ENCODE peak calls at places on chromosomes 5 and 9, in ten cellular contexts. M, V, X, P, D, O, C, R, S and A are unnamed samples.

GRCh38 chr5:32027717-32028321 is 146.3 kb downstream of the GOLPH3 start:
- DNase-seq in M (no peak), D (peak), O (peak), X (peak), V (peak), P (no peak), C (peak), S (no peak), R (peak), A (no peak)

GRCh38 chr9:134054891-134055811 is 12.7 kb downstream of the BRD3 start:
- DNase-seq in P (no peak), R (no peak), O (no peak), C (no peak), S (peak), D (no peak), V (no peak), M (no peak), X (peak), A (no peak)

GRCh38 chr9:15735083-15735974 is 182.5 kb downstream of the CCDC171 start:
- DNase-seq in M (no peak), D (peak), S (no peak), C (no peak), O (peak), V (peak), P (no peak), R (peak), X (no peak), A (no peak)

GRCh38 chr9:20593551-20593950 is 28.7 kb downstream of the MLLT3 start:
- DNase-seq in M (no peak), C (no peak), X (no peak), O (no peak), S (no peak), V (peak), P (no peak), D (peak), R (peak), A (no peak)

GRCh38 chr5:133831506-133832224 is 136.8 kb downstream of the C5orf15 start:
- DNase-seq in P (no peak), X (no peak), C (no peak), D (peak), R (peak), O (no peak), M (no peak), V (no peak), S (no peak), A (no peak)

GRCh38 chr5:93705896-93706295 is 35.5 kb downstream of the POU5F2 start:
- DNase-seq in P (no peak), C (no peak), D (no peak), O (no peak), S (no peak), M (no peak), X (no peak), V (no peak), R (peak), A (no peak)

GRCh38 chr5:116626272-116626723 is 51.7 kb upstream of the SEMA6A start:
- DNase-seq in R (peak), M (peak), O (peak), S (peak), P (no peak), D (peak), V (no peak), C (peak), X (peak), A (no peak)

GRCh38 chr5:425714-426113 is 17.3 kb upstream of the EXOC3 start:
- DNase-seq in D (peak), R (no peak), V (no peak), M (no peak), S (no peak), C (no peak), P (no peak), O (no peak), X (no peak), A (no peak)

GRCh38 chr9:34572092-34572491 is 17.4 kb downstream of the CNTFR start:
- DNase-seq in O (no peak), S (peak), C (no peak), P (no peak), M (no peak), X (no peak), V (no peak), R (no peak), D (no peak), A (no peak)

GRCh38 chr9:34381323-34381722 is 4.6 kb upstream of the MYORG start:
- DNase-seq in C (no peak), D (no peak), M (peak), O (no peak), X (no peak), V (no peak), R (no peak), P (no peak), S (peak), A (no peak)

GRCh38 chr5:4765411-4765810 is 374.7 kb upstream of the ADAMTS16 start:
- DNase-seq in V (no peak), O (no peak), C (no peak), R (no peak), D (no peak), M (no peak), X (no peak), P (no peak), S (no peak), A (no peak)

GRCh38 chr9:98533132-98533531 is 175.6 kb downstream of the GABBR2 start:
- DNase-seq in P (no peak), S (no peak), X (no peak), O (no peak), R (peak), V (no peak), C (no peak), D (no peak), M (no peak), A (no peak)

GRCh38 chr5:103262422-103262871 is 3.9 kb downstream of the MACIR start:
- DNase-seq in M (no peak), O (peak), R (peak), S (no peak), X (no peak), V (peak), C (no peak), D (peak), P (no peak), A (no peak)

GRCh38 chr5:159515909-159516415 is 185.7 kb upstream of the IL12B start:
- DNase-seq in S (peak), D (peak), P (peak), X (peak), M (no peak), V (no peak), O (peak), C (no peak), R (peak), A (peak)

GRCh38 chr5:64766105-64766504 is 2.4 kb downstream of the SREK1IP1 start:
- DNase-seq in O (no peak), D (peak), R (peak), P (no peak), M (no peak), S (no peak), V (no peak), C (no peak), X (no peak), A (no peak)

GRCh38 chr5:9898319-9898718 is 268.2 kb upstream of the TAS2R1 start:
- DNase-seq in X (no peak), O (peak), M (no peak), C (no peak), R (peak), D (peak), V (peak), S (no peak), P (no peak), A (no peak)

GRCh38 chr9:98916660-98917059 is 27.0 kb upstream of the COL15A1 start:
- DNase-seq in D (no peak), X (peak), M (no peak), V (no peak), P (no peak), O (peak), C (no peak), S (no peak), R (no peak), A (no peak)

GRCh38 chr5:332843-333242 is 11.3 kb downstream of the AHRR start:
- DNase-seq in S (no peak), P (no peak), D (no peak), X (no peak), C (no peak), O (no peak), R (no peak), V (no peak), M (no peak), A (no peak)

GRCh38 chr5:77251921-77252320 is 41.4 kb downstream of the PDE8B start:
- DNase-seq in P (no peak), R (no peak), O (no peak), C (no peak), S (no peak), X (no peak), V (no peak), M (no peak), D (no peak), A (no peak)

GRCh38 chr9:121885345-121885901 is 207.7 kb downstream of the TTLL11 start:
- DNase-seq in C (no peak), M (no peak), D (no peak), S (no peak), O (no peak), P (no peak), X (no peak), R (peak), V (peak), A (no peak)

GRCh38 chr5:149682532-149683076 is 47.5 kb upstream of the PPARGC1B start:
- DNase-seq in S (no peak), D (no peak), O (no peak), P (no peak), R (no peak), V (no peak), M (no peak), X (no peak), C (no peak), A (no peak)

GRCh38 chr5:134524219-134524825 is 1.1 kb upstream of the JADE2 start:
- DNase-seq in P (peak), V (no peak), X (peak), C (peak), R (peak), O (peak), M (peak), S (peak), D (peak), A (peak)

GRCh38 chr9:116027951-116028350 is 125.6 kb upstream of the PAPPA start:
- DNase-seq in O (peak), D (peak), S (no peak), V (no peak), C (no peak), R (no peak), X (no peak), P (no peak), M (no peak), A (no peak)

GRCh38 chr5:119255571-119256356 is 100.1 kb upstream of the TNFAIP8 start:
- DNase-seq in M (no peak), P (no peak), C (no peak), O (no peak), D (peak), R (peak), V (no peak), X (no peak), S (no peak), A (no peak)

GRCh38 chr9:29475471-29475870 is 1902.2 kb upstream of the C9orf72 start:
- DNase-seq in D (no peak), O (no peak), M (no peak), S (no peak), P (no peak), C (no peak), V (no peak), R (no peak), X (no peak), A (no peak)

GRCh38 chr5:116810937-116811336 is 236.3 kb upstream of the SEMA6A start:
- DNase-seq in D (no peak), R (no peak), O (no peak), V (no peak), S (no peak), P (no peak), C (no peak), X (no peak), M (no peak), A (no peak)

GRCh38 chr9:124527781-124528180 is 20.6 kb upstream of the NR5A1 start:
- DNase-seq in C (no peak), O (peak), X (no peak), V (no peak), D (no peak), P (no peak), M (no peak), S (no peak), R (peak), A (no peak)

GRCh38 chr9:125888220-125888619 is 141.0 kb downstream of the PBX3 start:
- DNase-seq in C (no peak), X (no peak), P (no peak), R (peak), M (no peak), D (peak), V (no peak), O (peak), S (no peak), A (no peak)

GRCh38 chr9:73176450-73176875 is 24.8 kb downstream of the ANXA1 start:
- DNase-seq in M (no peak), C (no peak), O (no peak), V (no peak), X (no peak), R (peak), P (no peak), S (no peak), D (no peak), A (no peak)